ENCODE peak calls at places on chromosomes 12 and 14, in ten cellular contexts. I is body of pancreas, K is lung, Q is left lung, T is pancreas, J is K562, P is AG04450, D is stomach, C is PC-9, V is lower lobe of right lung. R is an unnamed sample. For H3K9me3, the result is how much of the 10 kb centered on the place peaks cover.

GRCh38 chr12:118704517-118704916 is 276.8 kb upstream of the SRRM4 start:
- DNase-seq in I (no peak), K (no peak), Q (no peak), T (no peak), J (no peak), P (no peak), D (no peak), C (no peak), V (no peak), R (no peak)

GRCh38 chr12:131103614-131104463 is 150.1 kb downstream of the ADGRD1 start:
- DNase-seq in I (no peak), K (no peak), Q (peak), T (no peak), J (no peak), P (no peak), D (peak), C (no peak), V (no peak), R (no peak)

GRCh38 chr12:1930816-1931597 is 12.6 kb upstream of the CACNA2D4 start:
- DNase-seq in I (no peak), K (no peak), Q (peak), T (no peak), J (no peak), P (no peak), D (peak), C (no peak), V (no peak), R (no peak)

GRCh38 chr14:94827711-94828505 is 58.0 kb upstream of the GSC start:
- DNase-seq in I (peak), K (no peak), Q (no peak), T (no peak), J (no peak), P (no peak), D (no peak), C (no peak), V (no peak), R (no peak)

GRCh38 chr12:118741196-118741595 is 240.1 kb upstream of the SRRM4 start:
- DNase-seq in I (no peak), K (no peak), Q (no peak), T (no peak), J (no peak), P (no peak), D (no peak), C (no peak), V (no peak), R (no peak)

GRCh38 chr12:40451661-40452060 is 226.9 kb downstream of the LRRK2 start:
- DNase-seq in I (no peak), K (no peak), Q (no peak), T (no peak), J (no peak), P (no peak), D (no peak), C (no peak), V (no peak), R (no peak)

GRCh38 chr14:72554994-72555608 is 338.8 kb downstream of the DPF3 start:
- DNase-seq in I (no peak), K (no peak), Q (no peak), T (no peak), J (no peak), P (no peak), D (no peak), C (no peak), V (no peak), R (no peak)

GRCh38 chr14:70358631-70359030 is 852 bp downstream of the COX16 start:
- DNase-seq in I (no peak), K (no peak), Q (no peak), T (no peak), J (peak), P (no peak), D (no peak), C (no peak), V (no peak), R (no peak)

GRCh38 chr12:27585739-27586265 is 61.8 kb downstream of the PPFIBP1 start:
- DNase-seq in I (no peak), K (no peak), Q (no peak), T (no peak), J (no peak), P (no peak), D (no peak), C (no peak), V (no peak), R (no peak)

GRCh38 chr14:58198086-58198485 is 1.9 kb upstream of the ACTR10 start:
- DNase-seq in I (no peak), K (no peak), Q (no peak), T (no peak), J (no peak), P (no peak), D (no peak), C (no peak), V (no peak), R (no peak)

GRCh38 chr12:124994435-124994975 is 1.1 kb downstream of the BRI3BP start:
- DNase-seq in I (peak), K (no peak), Q (peak), T (no peak), J (peak), P (no peak), D (peak), C (no peak), V (no peak), R (no peak)

GRCh38 chr14:55780156-55780946 is 200.3 kb downstream of the KTN1 start:
- DNase-seq in I (peak), K (peak), Q (peak), T (no peak), J (no peak), P (no peak), D (peak), C (peak), V (peak), R (no peak)

GRCh38 chr12:131853832-131854797 is 25.9 kb downstream of the MMP17 start:
- DNase-seq in I (no peak), K (no peak), Q (no peak), T (peak), J (no peak), P (no peak), D (no peak), C (no peak), V (no peak), R (no peak)

GRCh38 chr14:92259613-92260357 is 63.2 kb upstream of the SLC24A4 start:
- DNase-seq in I (peak), K (no peak), Q (no peak), T (no peak), J (no peak), P (no peak), D (no peak), C (no peak), V (no peak), R (no peak)

GRCh38 chr12:23564454-23564853 is 385.0 kb downstream of the SOX5 start:
- DNase-seq in I (no peak), K (no peak), Q (no peak), T (no peak), J (no peak), P (no peak), D (no peak), C (no peak), V (no peak), R (no peak)

GRCh38 chr12:120529641-120530314 is 820 bp upstream of the COQ5 start:
- DNase-seq in I (peak), K (no peak), Q (no peak), T (no peak), J (peak), P (no peak), D (peak), C (peak), V (no peak), R (no peak)

GRCh38 chr12:57759360-57759980 is 4.6 kb downstream of the MARCHF9 start:
- DNase-seq in I (peak), K (no peak), Q (no peak), T (no peak), J (peak), P (no peak), D (no peak), C (peak), V (no peak), R (no peak)

GRCh38 chr12:109727746-109728726 is 14.4 kb downstream of the FAM222A start:
- DNase-seq in I (no peak), K (no peak), Q (peak), T (peak), J (no peak), P (no peak), D (no peak), C (no peak), V (peak), R (no peak)

GRCh38 chr14:22650046-22650739 is 6.0 kb upstream of the OR6J1 start:
- DNase-seq in I (no peak), K (no peak), Q (no peak), T (no peak), J (no peak), P (no peak), D (no peak), C (no peak), V (no peak), R (no peak)

GRCh38 chr14:68103841-68104240 is 284.3 kb downstream of the RAD51B start:
- DNase-seq in I (no peak), K (no peak), Q (no peak), T (no peak), J (no peak), P (no peak), D (no peak), C (no peak), V (no peak), R (no peak)

GRCh38 chr14:104082807-104083206 is 2.7 kb upstream of the ASPG start:
- DNase-seq in I (peak), K (peak), Q (peak), T (peak), J (no peak), P (no peak), D (peak), C (no peak), V (peak), R (no peak)

GRCh38 chr12:6575648-6576047 is 7.6 kb upstream of the NOP2 start:
- DNase-seq in I (no peak), K (no peak), Q (no peak), T (no peak), J (no peak), P (no peak), D (no peak), C (no peak), V (no peak), R (no peak)

GRCh38 chr14:50846171-50846880 is 15.4 kb upstream of the NIN start:
- DNase-seq in I (no peak), K (no peak), Q (no peak), T (no peak), J (no peak), P (peak), D (no peak), C (no peak), V (no peak), R (no peak)

GRCh38 chr14:22478247-22478646 is 110.8 kb downstream of the DAD1 start:
- DNase-seq in I (no peak), K (no peak), Q (no peak), T (no peak), J (no peak), P (no peak), D (no peak), C (no peak), V (no peak), R (no peak)

GRCh38 chr12:102869571-102869970 is 47.5 kb downstream of the PAH start:
- DNase-seq in I (no peak), K (no peak), Q (no peak), T (no peak), J (no peak), P (no peak), D (no peak), C (no peak), V (no peak), R (no peak)

GRCh38 chr12:121535150-121536057 is 45.4 kb downstream of the KDM2B start:
- DNase-seq in I (no peak), K (no peak), Q (no peak), T (peak), J (no peak), P (no peak), D (no peak), C (no peak), V (peak), R (no peak)

GRCh38 chr12:29599397-29599796 is 101.9 kb upstream of the OVCH1 start:
- DNase-seq in I (peak), K (no peak), Q (no peak), T (no peak), J (no peak), P (no peak), D (no peak), C (no peak), V (no peak), R (no peak)

GRCh38 chr14:50864911-50865310 is 6.9 kb upstream of the ABHD12B start:
- DNase-seq in I (no peak), K (no peak), Q (no peak), T (no peak), J (no peak), P (no peak), D (no peak), C (no peak), V (no peak), R (no peak)

GRCh38 chr12:130538343-130539095 is 177.6 kb downstream of the RIMBP2 start:
- DNase-seq in I (no peak), K (no peak), Q (no peak), T (no peak), J (no peak), P (no peak), D (no peak), C (no peak), V (no peak), R (no peak)

GRCh38 chr12:57846577-57847319 is at the start of gene CTDSP2:
- DNase-seq in I (peak), K (peak), Q (peak), T (peak), J (peak), P (peak), D (peak), C (peak), V (peak), R (peak)

GRCh38 chr12:71759941-71760340 is 5.3 kb downstream of the RAB21 start:
- DNase-seq in I (no peak), K (no peak), Q (no peak), T (no peak), J (no peak), P (no peak), D (no peak), C (no peak), V (no peak), R (no peak)

GRCh38 chr12:71756054-71756675 is 1.5 kb downstream of the RAB21 start:
- DNase-seq in I (no peak), K (no peak), Q (no peak), T (no peak), J (no peak), P (no peak), D (no peak), C (no peak), V (no peak), R (no peak)

GRCh38 chr12:71763682-71764379 is 9.2 kb downstream of the RAB21 start:
- DNase-seq in I (no peak), K (no peak), Q (no peak), T (no peak), J (no peak), P (no peak), D (no peak), C (no peak), V (no peak), R (no peak)

GRCh38 chr12:71764587-71765321 is 10.1 kb downstream of the RAB21 start:
- DNase-seq in I (no peak), K (no peak), Q (no peak), T (no peak), J (no peak), P (no peak), D (no peak), C (no peak), V (no peak), R (no peak)

GRCh38 chr12:71760471-71760870 is 5.8 kb downstream of the RAB21 start:
- DNase-seq in I (no peak), K (no peak), Q (no peak), T (no peak), J (no peak), P (no peak), D (no peak), C (no peak), V (no peak), R (no peak)
- H3K9me3 ChIP-seq in I (under half), K (under half), Q (under half), T (under half), J (under half), P (under half), D (under half), C (under half), V (under half), R (under half)

GRCh38 chr14:20048202-20048601 is 11.6 kb upstream of the OR4L1 start:
- DNase-seq in I (no peak), K (no peak), Q (no peak), T (no peak), J (no peak), P (no peak), D (no peak), C (no peak), V (no peak), R (no peak)
- H3K9me3 ChIP-seq in I (under half), K (under half), Q (under half), T (under half), J (under half), P (under half), D (under half), C (under half), V (under half), R (under half)

GRCh38 chr12:133129368-133130037 is 571 bp downstream of the ZNF891 start:
- DNase-seq in I (no peak), K (no peak), Q (no peak), T (no peak), J (no peak), P (no peak), D (no peak), C (no peak), V (no peak), R (no peak)

GRCh38 chr12:133130038-133130807 is at the start of the genes ZNF10 and ZNF891:
- DNase-seq in I (peak), K (peak), Q (peak), T (peak), J (peak), P (peak), D (peak), C (peak), V (peak), R (peak)

GRCh38 chr12:133135747-133136146 is 5.3 kb downstream of the ZNF10 start:
- DNase-seq in I (no peak), K (no peak), Q (no peak), T (no peak), J (peak), P (no peak), D (no peak), C (no peak), V (no peak), R (no peak)

DNA sequence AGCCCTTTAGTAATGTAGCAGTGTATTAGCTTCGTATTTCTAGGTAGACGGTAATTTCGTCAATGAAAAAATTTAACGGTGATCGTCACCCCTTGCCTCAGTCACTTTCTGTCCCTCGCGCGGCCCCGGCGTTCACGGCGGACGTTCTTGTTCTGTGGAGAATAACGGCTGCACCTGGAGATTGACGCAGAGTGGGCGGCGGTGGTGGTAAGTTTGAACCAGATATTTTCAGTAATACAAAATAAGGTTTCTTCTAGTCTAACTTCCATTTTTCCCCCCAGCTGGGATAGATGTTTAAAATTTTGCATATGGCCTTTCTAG is 341 bp downstream of the ZNF10 start:
- DNase-seq in I (peak), K (peak), Q (peak), T (peak), J (peak), P (no peak), D (peak), C (no peak), V (peak), R (peak)
- H3K9me3 ChIP-seq in I (under half), K (under half), Q (under half), T (under half), J (under half), P (under half), D (half or more), C (under half), V (half or more), R (under half)

GRCh38 chr14:106681161-106681955 is 1155.0 kb downstream of the TMEM121 start:
- DNase-seq in I (no peak), K (no peak), Q (no peak), T (no peak), J (no peak), P (no peak), D (no peak), C (no peak), V (no peak), R (no peak)
- H3K9me3 ChIP-seq in I (under half), K (under half), Q (under half), T (under half), J (under half), P (under half), D (under half), C (under half), V (under half), R (under half)

DNA sequence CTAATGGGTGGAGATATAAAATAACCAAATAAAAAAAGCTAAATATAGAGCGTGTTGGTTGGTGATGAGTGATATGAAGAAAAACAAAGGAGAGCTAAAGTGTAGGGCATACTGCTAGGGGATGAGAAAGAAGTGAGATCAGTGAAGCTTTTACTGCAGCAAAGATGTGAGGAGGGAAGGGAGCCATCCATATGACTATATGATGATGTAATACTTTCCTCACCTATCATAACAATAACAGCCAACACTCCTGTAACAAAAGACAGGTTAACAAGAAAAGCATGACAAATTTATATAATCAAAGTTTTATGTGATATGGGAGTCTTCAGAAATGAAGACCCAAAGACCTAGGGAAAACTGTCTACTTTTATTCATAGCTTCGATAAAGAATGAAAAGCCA is 57.4 kb upstream of the LRFN5 start:
- DNase-seq in I (no peak), K (no peak), Q (no peak), T (no peak), J (no peak), P (no peak), D (no peak), C (no peak), V (no peak), R (no peak)
- H3K9me3 ChIP-seq in I (under half), K (under half), Q (under half), T (under half), J (under half), P (under half), D (under half), C (under half), V (under half), R (under half)

GRCh38 chr12:12447837-12448236 is 91.0 kb downstream of the BORCS5 start:
- DNase-seq in I (no peak), K (no peak), Q (no peak), T (no peak), J (no peak), P (no peak), D (no peak), C (no peak), V (no peak), R (no peak)
- H3K9me3 ChIP-seq in I (under half), K (under half), Q (under half), T (under half), J (under half), P (under half), D (under half), C (under half), V (under half), R (under half)

DNA sequence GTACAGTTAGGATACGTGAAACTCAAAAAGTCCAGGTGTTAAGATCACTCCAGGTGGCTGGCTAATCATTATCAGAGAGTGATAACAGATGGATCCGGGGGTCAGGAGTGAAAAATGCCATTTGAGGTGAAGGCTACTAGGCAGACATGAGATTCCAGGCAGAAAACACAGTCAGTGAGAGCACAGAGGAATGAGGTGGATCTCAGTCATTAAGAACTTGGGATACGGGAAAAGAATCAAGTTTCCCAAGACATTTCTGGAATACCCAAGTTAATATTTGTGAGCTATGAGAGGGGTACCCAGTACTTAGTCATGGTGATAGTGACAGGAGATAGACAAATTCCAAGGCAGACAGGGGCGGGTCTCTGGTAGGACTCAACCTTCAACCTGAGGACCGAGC is 94.6 kb upstream of the ALG10B start:
- DNase-seq in I (no peak), K (no peak), Q (no peak), T (no peak), J (no peak), P (no peak), D (no peak), C (no peak), V (no peak), R (no peak)
- H3K9me3 ChIP-seq in I (under half), K (under half), Q (under half), T (under half), J (under half), P (under half), D (under half), C (under half), V (under half), R (under half)

DNA sequence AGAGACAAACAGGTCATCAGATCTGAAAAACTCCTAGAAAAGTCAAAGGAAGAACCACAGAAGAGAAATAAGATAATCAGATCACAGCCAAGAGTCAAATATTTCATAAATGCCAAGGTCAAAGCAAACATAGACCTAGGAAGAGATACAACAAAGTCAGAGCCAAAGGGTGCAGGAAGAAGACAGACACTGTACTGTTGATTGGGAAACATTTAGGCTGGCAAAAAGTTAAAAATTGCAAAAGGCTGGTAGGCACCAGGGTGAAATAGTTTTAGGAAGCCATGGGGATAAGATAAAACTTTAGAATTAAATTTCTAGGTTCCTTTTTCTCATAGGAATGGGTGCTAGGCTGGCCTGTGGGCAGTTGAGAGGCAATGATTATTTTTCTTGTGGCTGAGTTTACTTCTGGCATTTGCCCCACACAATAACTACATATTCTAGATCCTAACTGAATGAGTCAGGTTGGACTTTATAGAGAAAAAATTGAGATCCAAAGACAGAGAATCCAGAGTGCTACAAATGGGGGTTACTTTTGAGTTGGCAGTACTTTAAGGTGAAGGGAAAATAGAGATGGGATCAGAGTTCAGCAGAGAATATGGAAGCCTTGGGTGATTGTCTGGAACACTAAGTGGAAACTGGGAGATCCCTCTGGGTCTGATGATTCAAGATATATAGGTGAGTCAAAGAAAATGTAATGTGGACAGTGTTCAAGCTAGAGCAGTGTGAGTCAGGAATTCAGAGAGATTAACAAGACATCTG is 215.5 kb downstream of the C12orf50 start:
- DNase-seq in I (no peak), K (no peak), Q (no peak), T (no peak), J (no peak), P (peak), D (no peak), C (no peak), V (no peak), R (no peak)
- H3K9me3 ChIP-seq in I (under half), K (under half), Q (under half), T (under half), J (under half), P (under half), D (under half), C (under half), V (under half), R (under half)

R was measured in T-helper 17 cell.